ENCODE peak calls at places on chromosomes 1 and 21, in nine cellular contexts. T is GM13977; X is stimulated activated CD4-positive, alpha-beta T cell treated with anti-CD3 and anti-CD28 coated beads, Interleukin-1b, Interleukin-23, amount 100 ng/mL, for 24 hours; R is choroid plexus epithelial cell; J is NB4; U is iPS DF 19.7; Y is AG04450; Z is EL; L is A549. A is an unnamed sample.

GRCh38 chr1:197838836-197839235 is 63.6 kb upstream of the DENND1B start:
- DNase-seq in R (peak), Y (peak), Z (peak), X (no peak), L (peak), T (no peak), U (no peak), J (peak), A (no peak)

GRCh38 chr1:151989131-151989868 is 4.4 kb downstream of the S100A10 start:
- DNase-seq in Y (no peak), U (no peak), X (peak), L (no peak), R (peak), Z (peak), T (no peak), J (peak), A (no peak)

GRCh38 chr1:12436817-12437599 is 181.0 kb downstream of the DHRS3 start:
- DNase-seq in Y (no peak), X (no peak), J (peak), R (peak), Z (peak), U (no peak), L (no peak), T (no peak), A (no peak)

GRCh38 chr1:183609313-183609712 is 19.1 kb upstream of the NCF2 start:
- DNase-seq in Y (no peak), L (peak), U (no peak), R (peak), Z (peak), X (no peak), J (peak), T (no peak), A (no peak)

GRCh38 chr1:215606564-215607168 is 39.6 kb downstream of the KCTD3 start:
- DNase-seq in L (peak), Y (no peak), U (no peak), J (peak), R (peak), T (peak), Z (no peak), X (no peak), A (no peak)

GRCh38 chr1:154989195-154989860 is 4.1 kb upstream of the LENEP start:
- DNase-seq in R (no peak), Y (no peak), L (no peak), U (no peak), T (no peak), Z (no peak), J (no peak), X (no peak), A (no peak)

GRCh38 chr1:21347072-21347581 is 56.9 kb upstream of the ECE1 start:
- DNase-seq in Z (no peak), L (no peak), X (no peak), Y (no peak), J (no peak), T (no peak), R (no peak), U (no peak), A (no peak)

GRCh38 chr1:68495968-68496679 is 758 bp downstream of the DEPDC1 start:
- DNase-seq in U (no peak), T (peak), X (no peak), L (peak), Z (peak), J (peak), R (peak), Y (no peak), A (no peak)

GRCh38 chr1:2786329-2787162 is 14.9 kb downstream of the TTC34 start:
- DNase-seq in T (peak), X (peak), Y (no peak), J (peak), R (no peak), U (no peak), L (peak), Z (no peak), A (no peak)

GRCh38 chr1:53765656-53766055 is 26.7 kb upstream of the GLIS1 start:
- DNase-seq in Z (peak), X (no peak), L (no peak), R (peak), J (peak), U (no peak), Y (no peak), T (no peak), A (no peak)

GRCh38 chr1:103945774-103946173 is 196.1 kb downstream of the AMY1C start:
- DNase-seq in X (no peak), R (no peak), T (no peak), Y (no peak), J (no peak), L (no peak), U (no peak), Z (no peak), A (no peak)

GRCh38 chr1:98963359-98963758 is 41.3 kb downstream of the PLPPR5 start:
- DNase-seq in R (peak), Z (peak), T (no peak), Y (no peak), X (no peak), U (no peak), L (no peak), J (no peak), A (no peak)

GRCh38 chr1:160993544-160993943 is 27.4 kb downstream of the F11R start:
- DNase-seq in U (no peak), L (peak), T (no peak), Y (peak), X (no peak), Z (peak), R (peak), J (peak), A (peak)

GRCh38 chr1:9538669-9539164 is 548 bp upstream of the SLC25A33 start:
- DNase-seq in Y (no peak), T (no peak), Z (no peak), U (no peak), J (no peak), L (no peak), X (no peak), R (no peak), A (no peak)

GRCh38 chr21:45543710-45544448 is 1.6 kb upstream of the SLC19A1 start:
- DNase-seq in X (no peak), U (no peak), R (no peak), Y (no peak), L (no peak), T (peak), Z (no peak), J (no peak), A (no peak)

GRCh38 chr21:44991538-44992483 is 52.0 kb downstream of the SLX9 start:
- DNase-seq in T (no peak), R (peak), Y (peak), X (no peak), U (no peak), J (no peak), L (no peak), Z (peak), A (no peak)

GRCh38 chr21:45364464-45365185 is 40.3 kb upstream of the COL18A1 start:
- DNase-seq in R (peak), Y (peak), J (no peak), U (no peak), Z (peak), L (peak), T (no peak), X (no peak), A (peak)

GRCh38 chr1:160064746-160065145 is 5.2 kb downstream of the KCNJ10 start:
- DNase-seq in U (no peak), R (no peak), L (no peak), J (no peak), X (no peak), Y (no peak), Z (no peak), T (no peak), A (no peak)

GRCh38 chr1:7940745-7941436 is at the start of gene TNFRSF9:
- DNase-seq in Y (no peak), T (peak), J (peak), U (no peak), X (peak), L (peak), Z (peak), R (peak), A (no peak)

GRCh38 chr1:116763116-116763786 is 9.0 kb downstream of the CD2 start:
- DNase-seq in U (no peak), T (no peak), Y (no peak), X (no peak), L (no peak), Z (no peak), J (no peak), R (peak), A (no peak)

GRCh38 chr1:160217466-160218165 is 12.4 kb downstream of the PEA15 start:
- DNase-seq in Z (no peak), U (no peak), Y (no peak), T (no peak), L (no peak), X (no peak), R (no peak), J (no peak), A (no peak)

GRCh38 chr21:29365636-29366305 is 67.0 kb downstream of the BACH1 start:
- DNase-seq in L (no peak), R (no peak), Y (no peak), J (no peak), X (no peak), U (no peak), Z (no peak), T (no peak), A (no peak)

GRCh38 chr1:175826705-175827104 is 83.3 kb upstream of the TNR start:
- DNase-seq in U (no peak), J (peak), R (no peak), Y (no peak), Z (no peak), X (no peak), L (no peak), T (no peak), A (no peak)

A was measured in astrocyte of the cerebellum.